ENCODE peak calls at places on chromosomes 3 and 15, in six cellular contexts. B is pancreas, C is PC-3, K is cardiac muscle cell, Q is stomach, T is mammary epithelial cell. J is an unnamed sample.
A peak's percentile ranks its signal among the peaks of the same experiment; 100 is the strongest.

GRCh38 chr3:115359507-115359906 is 212.4 kb upstream of the ZBTB20 start:
- DNase-seq in C (no peak), B (no peak), T (no peak), Q (no peak), K (peak; percentile 46), J (no peak)

GRCh38 chr3:129019266-129019665 is 18.2 kb downstream of the EFCC1 start:
- DNase-seq in B (no peak), Q (no peak), C (no peak), K (no peak), T (no peak), J (no peak)

GRCh38 chr3:12681586-12682371 is 17.9 kb upstream of the RAF1 start:
- DNase-seq in Q (no peak), B (no peak), C (peak; percentile 25), T (peak; percentile 73), K (peak; percentile 89), J (no peak)

GRCh38 chr3:13148561-13149330 is 75.5 kb upstream of the IQSEC1 start:
- DNase-seq in Q (no peak), B (no peak), C (no peak), T (no peak), K (no peak), J (no peak)

GRCh38 chr3:2024037-2024436 is 74.6 kb upstream of the CNTN4 start:
- DNase-seq in K (no peak), C (no peak), T (no peak), Q (no peak), B (no peak), J (no peak)

GRCh38 chr3:195154793-195155535 is 116.0 kb downstream of the XXYLT1 start:
- DNase-seq in K (peak; percentile 98), Q (peak; percentile 94), B (peak; percentile 73), C (peak; percentile 88), T (peak; percentile 84), J (peak; percentile 82)

GRCh38 chr3:112651516-112651915 is 10.6 kb upstream of the CCDC80 start:
- DNase-seq in K (peak; percentile 21), B (no peak), T (no peak), C (peak; percentile 42), Q (no peak), J (no peak)

GRCh38 chr3:28104896-28105554 is 136.4 kb upstream of the CMC1 start:
- DNase-seq in B (no peak), T (no peak), K (no peak), C (no peak), Q (no peak), J (no peak)

GRCh38 chr15:67559158-67559557 is 16.7 kb downstream of the MAP2K5 start:
- DNase-seq in T (no peak), C (no peak), B (no peak), Q (no peak), K (no peak), J (no peak)

GRCh38 chr3:57382933-57383332 is 90.4 kb upstream of the ASB14 start:
- DNase-seq in B (no peak), Q (no peak), C (peak; percentile 9), T (no peak), K (peak; percentile 16), J (no peak)
- H3K4me3 ChIP-seq in B (no peak overlapping the region), Q (no peak overlapping the region), C (no peak overlapping the region), T (no peak overlapping the region), K (no peak overlapping the region), J (no peak overlapping the region)

DNA sequence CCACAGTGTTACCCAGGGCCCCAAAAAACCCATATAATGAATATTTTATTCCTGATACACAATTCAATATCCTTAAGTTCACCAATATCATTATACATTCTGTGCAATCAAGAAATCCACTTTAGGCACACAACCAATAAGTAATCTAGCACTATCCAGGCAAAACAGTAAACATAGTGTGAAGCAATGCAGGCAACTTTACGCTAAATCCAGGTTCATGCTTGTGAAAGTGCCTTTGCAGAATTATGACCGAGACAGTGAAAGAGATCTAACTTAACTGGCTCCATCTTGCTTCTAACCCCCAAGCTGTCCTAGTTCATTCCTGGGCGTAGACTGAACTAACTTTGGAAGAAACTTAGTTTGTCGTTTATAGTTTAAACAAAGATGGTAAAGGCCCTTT is 34.2 kb upstream of the INO80 start:
- DNase-seq in B (no peak), Q (no peak), T (no peak), K (no peak), C (no peak), J (no peak)
- H3K27ac ChIP-seq in B (no peak overlapping the region), Q (no peak overlapping the region), T (no peak overlapping the region), K (no peak overlapping the region), C (no peak overlapping the region), J (no peak overlapping the region)

GRCh38 chr15:52787123-52787503 is 3.0 kb downstream of the ONECUT1 start:
- DNase-seq in B (peak; percentile 31), C (no peak), T (no peak), K (no peak), Q (no peak), J (no peak)
- H3K4me1 ChIP-seq in B (peaks cover 5% of the 10 kb centered on the region), C (no peaks in the 10 kb centered on the region), T (peaks cover 13% of the 10 kb centered on the region), K (peaks cover 22% of the 10 kb centered on the region), Q (peaks cover 46% of the 10 kb centered on the region), J (no peaks in the 10 kb centered on the region)

GRCh38 chr15:62879770-62880169 is 162.8 kb upstream of the TPM1 start:
- DNase-seq in T (no peak), Q (no peak), B (no peak), K (no peak), C (no peak), J (no peak)

GRCh38 chr15:62878070-62878469 is 164.5 kb upstream of the TPM1 start:
- DNase-seq in K (no peak), B (no peak), Q (no peak), T (no peak), C (no peak), J (no peak)

GRCh38 chr15:62881056-62881455 is 161.5 kb upstream of the TPM1 start:
- DNase-seq in Q (no peak), K (no peak), T (no peak), C (no peak), B (no peak), J (no peak)

GRCh38 chr15:62877276-62877857 is 165.2 kb upstream of the TPM1 start:
- DNase-seq in K (no peak), C (no peak), T (no peak), B (peak; percentile 88), Q (no peak), J (no peak)

DNA sequence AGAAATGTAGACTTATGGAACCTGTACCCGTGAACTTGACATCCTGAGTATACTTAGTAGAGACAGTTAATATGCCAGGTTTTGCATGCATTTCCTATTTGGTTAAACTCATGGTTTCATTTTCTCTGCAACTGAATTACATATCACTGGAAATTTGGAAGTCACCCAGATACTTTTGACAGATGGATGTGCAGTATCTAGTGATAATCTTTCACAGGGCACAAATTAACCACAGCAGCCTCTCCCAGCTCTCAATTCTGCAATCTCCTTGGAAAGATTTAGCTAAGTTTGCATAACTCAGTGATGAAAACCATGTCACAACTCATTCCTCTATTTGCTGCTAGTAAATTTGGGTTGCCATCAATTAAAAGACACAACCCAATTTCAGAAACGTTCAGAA is 162.3 kb upstream of the TPM1 start:
- DNase-seq in C (no peak), B (no peak), T (no peak), K (peak; percentile 69), Q (no peak), J (no peak)
- H3K4me3 ChIP-seq in C (no peak overlapping the region), B (no peak overlapping the region), T (no peak overlapping the region), K (no peak overlapping the region), Q (no peak overlapping the region), J (no peak overlapping the region)

GRCh38 chr3:184443831-184444230 is 64.0 kb downstream of the CHRD start:
- DNase-seq in Q (no peak), B (no peak), C (no peak), T (no peak), K (no peak), J (peak; percentile 33)
- H3K27ac ChIP-seq in Q (no peak overlapping the region), B (no peak overlapping the region), C (no peak overlapping the region), T (no peak overlapping the region), K (no peak overlapping the region), J (no peak overlapping the region)

DNA sequence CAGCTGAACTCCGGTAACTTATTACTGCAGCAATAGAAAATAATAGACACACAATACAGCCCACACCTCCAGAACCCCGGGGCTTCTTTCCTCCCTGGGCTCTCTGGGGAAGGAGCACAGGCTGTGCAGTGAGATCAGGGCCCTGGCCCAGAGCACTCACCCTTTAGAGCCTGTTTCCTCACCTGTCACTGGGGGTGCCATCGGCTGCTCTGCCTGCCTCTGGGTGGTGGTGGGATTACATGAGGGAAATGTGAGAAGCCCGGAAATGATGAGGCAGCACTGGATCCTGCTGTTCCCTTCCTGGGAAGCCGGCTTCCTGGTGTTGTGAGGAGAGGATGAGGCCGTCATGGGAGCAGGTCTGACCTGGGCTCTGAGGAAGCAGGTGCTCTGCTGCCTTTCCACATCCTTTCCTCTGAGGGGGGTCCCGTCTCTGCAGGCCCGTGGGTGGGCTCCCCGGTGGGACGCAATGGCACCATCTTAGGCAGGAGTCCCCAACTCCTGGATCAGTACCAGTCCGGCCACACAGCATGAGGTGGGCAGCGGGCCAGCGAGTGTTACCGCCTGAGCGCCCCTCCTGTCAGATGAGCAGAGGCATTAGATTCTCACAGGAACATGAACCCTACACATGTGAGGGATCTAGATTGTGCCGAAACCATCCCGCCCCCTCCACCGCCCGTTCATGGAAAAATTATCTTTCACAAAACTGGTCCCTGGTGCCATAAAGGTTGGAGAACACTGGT is 220.9 kb upstream of the CTDSPL start:
- DNase-seq in K (no peak), Q (no peak), B (no peak), C (no peak), T (no peak), J (no peak)
- H3K4me1 ChIP-seq in K (peaks cover 14% of the 10 kb centered on the region), Q (peaks cover 5% of the 10 kb centered on the region), B (no peaks in the 10 kb centered on the region), C (no peaks in the 10 kb centered on the region), T (no peaks in the 10 kb centered on the region), J (peaks cover 13% of the 10 kb centered on the region)

DNA sequence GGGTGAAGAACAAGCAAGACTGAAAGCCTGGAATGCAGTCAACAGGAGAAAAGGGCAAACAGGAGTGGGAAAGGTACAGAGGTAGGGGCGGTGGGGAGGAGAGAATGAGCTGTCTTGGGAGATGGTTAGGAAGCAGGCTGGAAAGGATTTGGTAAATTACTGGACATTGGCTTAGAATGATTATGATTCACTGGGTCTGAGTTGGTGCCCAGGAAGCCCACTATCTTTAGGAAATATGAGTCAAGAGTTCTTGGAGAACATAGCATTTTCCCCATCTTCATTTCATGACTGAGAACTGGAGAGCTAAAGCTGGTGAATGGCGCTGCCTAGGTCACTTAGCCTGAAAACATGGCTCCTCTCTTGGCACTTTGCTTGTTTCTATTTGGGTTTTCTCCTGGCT is 74.7 kb upstream of the C3orf80 start:
- DNase-seq in K (peak; percentile 83), T (no peak), B (no peak), C (peak; percentile 57), Q (no peak), J (no peak)
- H3K4me3 ChIP-seq in K (no peak overlapping the region), T (no peak overlapping the region), B (no peak overlapping the region), C (no peak overlapping the region), Q (no peak overlapping the region), J (no peak overlapping the region)

DNA sequence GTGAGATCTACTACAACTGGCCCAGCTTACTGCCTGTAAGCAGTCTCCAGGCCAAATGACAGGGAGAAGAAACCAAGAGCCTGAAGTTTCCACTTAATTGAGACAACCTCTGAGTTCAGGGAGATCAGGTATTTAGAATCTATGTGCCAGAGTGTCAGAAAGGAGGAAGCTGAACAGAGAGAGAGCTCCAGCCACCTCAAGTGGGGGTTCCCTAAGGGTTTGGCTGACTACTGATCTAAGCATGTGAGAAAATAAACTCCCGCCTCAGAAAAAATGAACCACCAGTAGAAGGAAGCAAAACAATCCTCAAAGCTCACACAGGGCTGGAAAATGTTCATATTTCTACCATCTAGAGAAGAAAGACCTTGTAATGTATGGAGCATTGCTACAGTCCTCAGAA is 25.0 kb downstream of the ADAM10 start:
- DNase-seq in Q (no peak), T (no peak), C (no peak), K (peak; percentile 17), B (no peak), J (no peak)
- H3K27ac ChIP-seq in Q (no peak overlapping the region), T (no peak overlapping the region), C (no peak overlapping the region), K (peak overlapping the region; percentile 73), B (no peak overlapping the region), J (no peak overlapping the region)

GRCh38 chr15:50830477-50831354 is 65.2 kb upstream of the SPPL2A start:
- DNase-seq in K (no peak), C (no peak), Q (no peak), B (no peak), T (no peak), J (no peak)
- H3K4me1 ChIP-seq in K (no peaks in the 10 kb centered on the region), C (no peaks in the 10 kb centered on the region), Q (no peaks in the 10 kb centered on the region), B (no peaks in the 10 kb centered on the region), T (peaks cover 10% of the 10 kb centered on the region), J (no peaks in the 10 kb centered on the region)

J was measured in aorta.